ENCODE peak calls at places on chromosomes 3 and 15, in nine cellular contexts. One of them, this sample, is unnamed.

GRCh38 chr15:41695750-41696436 is 35.7 kb downstream of the MGA start:
- DNase-seq in OCI-LY7: peak; percentile 81
- DNase-seq in fibroblast of lung: peak; percentile 71
- DNase-seq in astrocyte: peak; percentile 7
- DNase-seq in CD4-positive, alpha-beta T cell: peak; percentile 20
- DNase-seq in neural progenitor cell: no peak
- DNase-seq in left ventricle myocardium inferior: no peak
- DNase-seq in cardiac muscle cell: peak; percentile 14
- DNase-seq in heart right ventricle: no peak
- DNase-seq in this sample: no peak

GRCh38 chr3:125051715-125052581 is 3.8 kb downstream of the HEG1 start:
- DNase-seq in cardiac muscle cell: peak; percentile 67
- DNase-seq in left ventricle myocardium inferior: peak; percentile 70
- DNase-seq in fibroblast of lung: peak; percentile 71
- DNase-seq in CD4-positive, alpha-beta T cell: peak; percentile 52
- DNase-seq in heart right ventricle: peak; percentile 67
- DNase-seq in neural progenitor cell: peak; percentile 66
- DNase-seq in astrocyte: peak; percentile 93
- DNase-seq in OCI-LY7: peak; percentile 19
- DNase-seq in this sample: peak; percentile 40

GRCh38 chr15:48722764-48723661 is 77.5 kb upstream of the FBN1 start:
- DNase-seq in left ventricle myocardium inferior: no peak
- DNase-seq in CD4-positive, alpha-beta T cell: no peak
- DNase-seq in cardiac muscle cell: no peak
- DNase-seq in neural progenitor cell: no peak
- DNase-seq in fibroblast of lung: peak; percentile 78
- DNase-seq in heart right ventricle: no peak
- DNase-seq in OCI-LY7: no peak
- DNase-seq in astrocyte: peak; percentile 91
- DNase-seq in this sample: no peak

GRCh38 chr3:57691411-57692133 is 1.3 kb downstream of the DENND6A start:
- DNase-seq in OCI-LY7: peak; percentile 12
- DNase-seq in cardiac muscle cell: no peak
- DNase-seq in CD4-positive, alpha-beta T cell: no peak
- DNase-seq in astrocyte: no peak
- DNase-seq in left ventricle myocardium inferior: no peak
- DNase-seq in neural progenitor cell: no peak
- DNase-seq in fibroblast of lung: peak; percentile 27
- DNase-seq in heart right ventricle: no peak
- DNase-seq in this sample: no peak

GRCh38 chr3:127660621-127661253 is 12.0 kb upstream of the ABTB1 start:
- DNase-seq in OCI-LY7: no peak
- DNase-seq in cardiac muscle cell: no peak
- DNase-seq in fibroblast of lung: no peak
- DNase-seq in CD4-positive, alpha-beta T cell: no peak
- DNase-seq in neural progenitor cell: no peak
- DNase-seq in astrocyte: no peak
- DNase-seq in left ventricle myocardium inferior: no peak
- DNase-seq in heart right ventricle: no peak
- DNase-seq in this sample: no peak

GRCh38 chr3:153290278-153291015 is 128.4 kb downstream of the RAP2B start:
- DNase-seq in OCI-LY7: peak; percentile 7
- DNase-seq in heart right ventricle: no peak
- DNase-seq in left ventricle myocardium inferior: no peak
- DNase-seq in astrocyte: no peak
- DNase-seq in neural progenitor cell: no peak
- DNase-seq in fibroblast of lung: peak; percentile 16
- DNase-seq in cardiac muscle cell: no peak
- DNase-seq in CD4-positive, alpha-beta T cell: peak; percentile 8
- DNase-seq in this sample: no peak

GRCh38 chr3:69439683-69440270 is 53.9 kb upstream of the FRMD4B start:
- DNase-seq in left ventricle myocardium inferior: no peak
- DNase-seq in fibroblast of lung: peak; percentile 59
- DNase-seq in astrocyte: no peak
- DNase-seq in OCI-LY7: peak; percentile 25
- DNase-seq in heart right ventricle: no peak
- DNase-seq in neural progenitor cell: no peak
- DNase-seq in CD4-positive, alpha-beta T cell: no peak
- DNase-seq in cardiac muscle cell: no peak
- DNase-seq in this sample: no peak

GRCh38 chr3:143590660-143591059 is 257.6 kb downstream of the SLC9A9 start:
- DNase-seq in OCI-LY7: no peak
- DNase-seq in heart right ventricle: no peak
- DNase-seq in astrocyte: no peak
- DNase-seq in left ventricle myocardium inferior: no peak
- DNase-seq in CD4-positive, alpha-beta T cell: no peak
- DNase-seq in cardiac muscle cell: no peak
- DNase-seq in fibroblast of lung: no peak
- DNase-seq in neural progenitor cell: peak; percentile 48
- DNase-seq in this sample: no peak

GRCh38 chr3:129313983-129314756 is 35.5 kb downstream of the HMCES start:
- DNase-seq in fibroblast of lung: peak; percentile 47
- DNase-seq in heart right ventricle: no peak
- DNase-seq in OCI-LY7: peak; percentile 38
- DNase-seq in left ventricle myocardium inferior: peak; percentile 29
- DNase-seq in cardiac muscle cell: no peak
- DNase-seq in astrocyte: no peak
- DNase-seq in neural progenitor cell: peak; percentile 44
- DNase-seq in CD4-positive, alpha-beta T cell: no peak
- DNase-seq in this sample: no peak

GRCh38 chr15:63860161-63860954 is 26.6 kb upstream of the HERC1 start:
- DNase-seq in heart right ventricle: no peak
- DNase-seq in neural progenitor cell: no peak
- DNase-seq in OCI-LY7: peak; percentile 21
- DNase-seq in cardiac muscle cell: no peak
- DNase-seq in astrocyte: no peak
- DNase-seq in left ventricle myocardium inferior: no peak
- DNase-seq in fibroblast of lung: no peak
- DNase-seq in CD4-positive, alpha-beta T cell: peak; percentile 66
- DNase-seq in this sample: no peak

GRCh38 chr3:31008986-31009385 is 114.5 kb upstream of the GADL1 start:
- DNase-seq in neural progenitor cell: no peak
- DNase-seq in heart right ventricle: no peak
- DNase-seq in CD4-positive, alpha-beta T cell: no peak
- DNase-seq in left ventricle myocardium inferior: no peak
- DNase-seq in fibroblast of lung: no peak
- DNase-seq in cardiac muscle cell: no peak
- DNase-seq in astrocyte: peak; percentile 75
- DNase-seq in OCI-LY7: no peak
- DNase-seq in this sample: no peak

GRCh38 chr3:20698896-20699295 is 512.9 kb upstream of the SGO1 start:
- DNase-seq in cardiac muscle cell: no peak
- DNase-seq in OCI-LY7: no peak
- DNase-seq in CD4-positive, alpha-beta T cell: no peak
- DNase-seq in left ventricle myocardium inferior: no peak
- DNase-seq in heart right ventricle: no peak
- DNase-seq in neural progenitor cell: no peak
- DNase-seq in astrocyte: no peak
- DNase-seq in fibroblast of lung: no peak
- DNase-seq in this sample: no peak

GRCh38 chr15:49927462-49927861 is 191.6 kb downstream of the ATP8B4 start:
- DNase-seq in cardiac muscle cell: no peak
- DNase-seq in astrocyte: peak; percentile 22
- DNase-seq in CD4-positive, alpha-beta T cell: no peak
- DNase-seq in OCI-LY7: no peak
- DNase-seq in left ventricle myocardium inferior: no peak
- DNase-seq in heart right ventricle: no peak
- DNase-seq in neural progenitor cell: no peak
- DNase-seq in fibroblast of lung: peak; percentile 36
- DNase-seq in this sample: no peak

GRCh38 chr3:13021141-13021933 is 51.9 kb downstream of the IQSEC1 start:
- DNase-seq in astrocyte: no peak
- DNase-seq in heart right ventricle: peak; percentile 57
- DNase-seq in OCI-LY7: peak; percentile 80
- DNase-seq in neural progenitor cell: no peak
- DNase-seq in fibroblast of lung: no peak
- DNase-seq in cardiac muscle cell: no peak
- DNase-seq in CD4-positive, alpha-beta T cell: no peak
- DNase-seq in left ventricle myocardium inferior: peak; percentile 59
- DNase-seq in this sample: no peak

GRCh38 chr15:60519218-60519617 is 40.3 kb upstream of the ICE2 start:
- DNase-seq in heart right ventricle: no peak
- DNase-seq in astrocyte: no peak
- DNase-seq in OCI-LY7: no peak
- DNase-seq in fibroblast of lung: no peak
- DNase-seq in left ventricle myocardium inferior: no peak
- DNase-seq in neural progenitor cell: no peak
- DNase-seq in cardiac muscle cell: no peak
- DNase-seq in CD4-positive, alpha-beta T cell: no peak
- DNase-seq in this sample: no peak
- H3K27ac ChIP-seq in heart right ventricle: no peak overlapping the region
- H3K27ac ChIP-seq in astrocyte: no peak overlapping the region
- H3K27ac ChIP-seq in OCI-LY7: no peak overlapping the region
- H3K27ac ChIP-seq in fibroblast of lung: no peak overlapping the region
- H3K27ac ChIP-seq in left ventricle myocardium inferior: no peak overlapping the region
- H3K27ac ChIP-seq in neural progenitor cell: no peak overlapping the region
- H3K27ac ChIP-seq in cardiac muscle cell: no peak overlapping the region
- H3K27ac ChIP-seq in CD4-positive, alpha-beta T cell: no peak overlapping the region
- H3K27ac ChIP-seq in this sample: no peak overlapping the region

GRCh38 chr3:187735837-187736236 is 9.4 kb downstream of the BCL6 start:
- DNase-seq in astrocyte: no peak
- DNase-seq in CD4-positive, alpha-beta T cell: no peak
- DNase-seq in cardiac muscle cell: no peak
- DNase-seq in left ventricle myocardium inferior: no peak
- DNase-seq in fibroblast of lung: peak; percentile 18
- DNase-seq in OCI-LY7: no peak
- DNase-seq in neural progenitor cell: no peak
- DNase-seq in heart right ventricle: no peak
- DNase-seq in this sample: no peak

GRCh38 chr3:187737401-187738088 is 7.7 kb downstream of the BCL6 start:
- DNase-seq in astrocyte: peak; percentile 64
- DNase-seq in heart right ventricle: peak; percentile 81
- DNase-seq in cardiac muscle cell: peak; percentile 49
- DNase-seq in fibroblast of lung: peak; percentile 70
- DNase-seq in CD4-positive, alpha-beta T cell: peak; percentile 12
- DNase-seq in left ventricle myocardium inferior: peak; percentile 79
- DNase-seq in neural progenitor cell: peak; percentile 74
- DNase-seq in OCI-LY7: no peak
- DNase-seq in this sample: peak; percentile 45

GRCh38 chr3:187735383-187735782 is 9.9 kb downstream of the BCL6 start:
- DNase-seq in fibroblast of lung: no peak
- DNase-seq in neural progenitor cell: no peak
- DNase-seq in CD4-positive, alpha-beta T cell: no peak
- DNase-seq in heart right ventricle: no peak
- DNase-seq in cardiac muscle cell: no peak
- DNase-seq in astrocyte: no peak
- DNase-seq in OCI-LY7: no peak
- DNase-seq in left ventricle myocardium inferior: no peak
- DNase-seq in this sample: no peak

GRCh38 chr3:187738089-187738399 is 7.2 kb downstream of the BCL6 start:
- DNase-seq in neural progenitor cell: no peak
- DNase-seq in CD4-positive, alpha-beta T cell: no peak
- DNase-seq in heart right ventricle: no peak
- DNase-seq in left ventricle myocardium inferior: no peak
- DNase-seq in fibroblast of lung: no peak
- DNase-seq in astrocyte: no peak
- DNase-seq in cardiac muscle cell: no peak
- DNase-seq in OCI-LY7: no peak
- DNase-seq in this sample: no peak

GRCh38 chr3:187736418-187736871 is 8.8 kb downstream of the BCL6 start:
- DNase-seq in CD4-positive, alpha-beta T cell: no peak
- DNase-seq in left ventricle myocardium inferior: no peak
- DNase-seq in cardiac muscle cell: no peak
- DNase-seq in fibroblast of lung: peak; percentile 79
- DNase-seq in OCI-LY7: no peak
- DNase-seq in astrocyte: peak; percentile 64
- DNase-seq in heart right ventricle: no peak
- DNase-seq in neural progenitor cell: no peak
- DNase-seq in this sample: no peak
- H3K27ac ChIP-seq in CD4-positive, alpha-beta T cell: no peak overlapping the region
- H3K27ac ChIP-seq in left ventricle myocardium inferior: peak overlapping the region; percentile 99
- H3K27ac ChIP-seq in cardiac muscle cell: no peak overlapping the region
- H3K27ac ChIP-seq in fibroblast of lung: peak overlapping the region; percentile 43
- H3K27ac ChIP-seq in OCI-LY7: no peak overlapping the region
- H3K27ac ChIP-seq in astrocyte: no peak overlapping the region
- H3K27ac ChIP-seq in heart right ventricle: peak overlapping the region; percentile 99
- H3K27ac ChIP-seq in neural progenitor cell: no peak overlapping the region
- H3K27ac ChIP-seq in this sample: peak overlapping the region; percentile 52

GRCh38 chr3:59940690-59941089 is 890.9 kb upstream of the CFAP20DC start:
- DNase-seq in OCI-LY7: no peak
- DNase-seq in astrocyte: no peak
- DNase-seq in heart right ventricle: no peak
- DNase-seq in neural progenitor cell: no peak
- DNase-seq in CD4-positive, alpha-beta T cell: no peak
- DNase-seq in fibroblast of lung: no peak
- DNase-seq in left ventricle myocardium inferior: no peak
- DNase-seq in cardiac muscle cell: no peak
- DNase-seq in this sample: no peak
- H3K27ac ChIP-seq in OCI-LY7: no peak overlapping the region
- H3K27ac ChIP-seq in astrocyte: no peak overlapping the region
- H3K27ac ChIP-seq in heart right ventricle: no peak overlapping the region
- H3K27ac ChIP-seq in neural progenitor cell: no peak overlapping the region
- H3K27ac ChIP-seq in CD4-positive, alpha-beta T cell: no peak overlapping the region
- H3K27ac ChIP-seq in fibroblast of lung: no peak overlapping the region
- H3K27ac ChIP-seq in left ventricle myocardium inferior: no peak overlapping the region
- H3K27ac ChIP-seq in cardiac muscle cell: no peak overlapping the region
- H3K27ac ChIP-seq in this sample: no peak overlapping the region

GRCh38 chr3:123488641-123489347 is 39.9 kb upstream of the ADCY5 start:
- DNase-seq in fibroblast of lung: no peak
- DNase-seq in cardiac muscle cell: peak; percentile 30
- DNase-seq in CD4-positive, alpha-beta T cell: no peak
- DNase-seq in neural progenitor cell: no peak
- DNase-seq in astrocyte: no peak
- DNase-seq in left ventricle myocardium inferior: no peak
- DNase-seq in heart right ventricle: no peak
- DNase-seq in OCI-LY7: no peak
- DNase-seq in this sample: no peak
- H3K27ac ChIP-seq in fibroblast of lung: no peak overlapping the region
- H3K27ac ChIP-seq in cardiac muscle cell: peak overlapping the region; percentile 70
- H3K27ac ChIP-seq in CD4-positive, alpha-beta T cell: no peak overlapping the region
- H3K27ac ChIP-seq in neural progenitor cell: no peak overlapping the region
- H3K27ac ChIP-seq in astrocyte: no peak overlapping the region
- H3K27ac ChIP-seq in left ventricle myocardium inferior: peak overlapping the region; percentile 72
- H3K27ac ChIP-seq in heart right ventricle: peak overlapping the region; percentile 10
- H3K27ac ChIP-seq in OCI-LY7: no peak overlapping the region
- H3K27ac ChIP-seq in this sample: peak overlapping the region; percentile 2

DNA sequence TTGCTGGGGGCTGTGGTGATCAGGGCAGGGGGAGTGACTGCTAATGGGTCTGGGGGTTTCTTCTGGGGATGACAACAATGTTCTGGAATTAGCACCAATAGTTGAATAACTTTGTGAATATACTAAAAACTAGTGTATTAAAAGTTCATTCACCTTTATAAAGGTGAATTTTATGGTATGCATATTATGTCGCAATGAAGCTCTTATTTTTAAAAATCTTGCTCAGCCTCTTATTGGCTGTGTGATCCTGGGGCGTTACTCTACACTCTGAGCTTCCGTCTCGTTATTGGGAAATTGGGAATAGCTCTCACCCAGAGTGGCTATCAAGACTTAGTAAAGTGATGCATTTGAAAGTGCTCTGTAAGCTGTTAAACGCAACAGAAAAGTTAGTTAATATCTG is 105.3 kb downstream of the SEC22A start:
- DNase-seq in left ventricle myocardium inferior: no peak
- DNase-seq in CD4-positive, alpha-beta T cell: no peak
- DNase-seq in OCI-LY7: no peak
- DNase-seq in astrocyte: no peak
- DNase-seq in heart right ventricle: no peak
- DNase-seq in fibroblast of lung: no peak
- DNase-seq in cardiac muscle cell: no peak
- DNase-seq in neural progenitor cell: no peak
- DNase-seq in this sample: no peak
- H3K27ac ChIP-seq in left ventricle myocardium inferior: no peak overlapping the region
- H3K27ac ChIP-seq in CD4-positive, alpha-beta T cell: no peak overlapping the region
- H3K27ac ChIP-seq in OCI-LY7: no peak overlapping the region
- H3K27ac ChIP-seq in astrocyte: no peak overlapping the region
- H3K27ac ChIP-seq in heart right ventricle: no peak overlapping the region
- H3K27ac ChIP-seq in fibroblast of lung: no peak overlapping the region
- H3K27ac ChIP-seq in cardiac muscle cell: no peak overlapping the region
- H3K27ac ChIP-seq in neural progenitor cell: no peak overlapping the region
- H3K27ac ChIP-seq in this sample: no peak overlapping the region